ENCODE peak calls at places on chromosomes 1 and 21, in eight cellular contexts. H is AG10803; A is activated gamma-delta T cell treated with anti-CD3 and anti-CD28 coated beads, Interleukin-2, amount 50 U/mL, for 16 hours; B is NCI-H1092 treated with DMSO at 0.1 percent for 48 hours; F is GM12865; T is HS-27A; U is fibroblast of pulmonary artery; P is amygdala. K is an unnamed sample.

GRCh38 chr1:11528636-11529121 is 49.7 kb downstream of the DISP3 start:
- DNase-seq in H (no peak), A (no peak), B (no peak), F (no peak), T (no peak), U (no peak), P (no peak), K (no peak)

GRCh38 chr1:110053557-110054428 is 16.7 kb downstream of the ALX3 start:
- DNase-seq in H (peak), A (peak), B (peak), F (peak), T (no peak), U (peak), P (peak), K (peak)

GRCh38 chr1:58266242-58266641 is 280.3 kb downstream of the OMA1 start:
- DNase-seq in H (no peak), A (no peak), B (no peak), F (no peak), T (no peak), U (no peak), P (no peak), K (peak)

GRCh38 chr1:13781907-13782633 is 82.1 kb downstream of the PRDM2 start:
- DNase-seq in H (peak), A (no peak), B (no peak), F (no peak), T (no peak), U (peak), P (no peak), K (no peak)

GRCh38 chr1:21337931-21338567 is 47.8 kb upstream of the ECE1 start:
- DNase-seq in H (peak), A (no peak), B (peak), F (no peak), T (no peak), U (peak), P (peak), K (no peak)

GRCh38 chr21:36297938-36298572 is 21.9 kb upstream of the MORC3 start:
- DNase-seq in H (peak), A (peak), B (no peak), F (peak), T (no peak), U (no peak), P (peak), K (no peak)

GRCh38 chr1:197448390-197448789 is 180.3 kb downstream of the CRB1 start:
- DNase-seq in H (no peak), A (no peak), B (no peak), F (no peak), T (no peak), U (no peak), P (no peak), K (no peak)

GRCh38 chr1:165635329-165635728 is 4.3 kb downstream of the MGST3 start:
- DNase-seq in H (peak), A (no peak), B (no peak), F (peak), T (no peak), U (peak), P (no peak), K (no peak)

GRCh38 chr1:48572632-48573258 is 100.7 kb upstream of the SPATA6 start:
- DNase-seq in H (peak), A (no peak), B (peak), F (peak), T (no peak), U (peak), P (peak), K (peak)

GRCh38 chr1:96596226-96596625 is 125.4 kb upstream of the PTBP2 start:
- DNase-seq in H (peak), A (no peak), B (no peak), F (peak), T (peak), U (peak), P (no peak), K (no peak)

GRCh38 chr1:74197255-74197654 is 721 bp downstream of the LRRIQ3 start:
- DNase-seq in H (no peak), A (no peak), B (no peak), F (no peak), T (no peak), U (no peak), P (no peak), K (no peak)

GRCh38 chr1:44339731-44340130 is 15.3 kb downstream of the ERI3 start:
- DNase-seq in H (no peak), A (no peak), B (no peak), F (no peak), T (no peak), U (no peak), P (no peak), K (peak)

K was measured in NCI-H146.